ENCODE peak calls at places on chromosome 1, in nine cellular contexts. S, U, N, Q, P, M, T, X and I are unnamed samples.

GRCh38 chr1:170285027-170285426 is 139.3 kb downstream of the NTMT2 start:
- DNase-seq in S (no peak), U (no peak), N (no peak), Q (no peak), P (no peak), M (no peak), T (no peak), X (no peak), I (no peak)

GRCh38 chr1:240712014-240712731 is 100.2 kb upstream of the GREM2 start:
- DNase-seq in S (no peak), U (no peak), N (no peak), Q (no peak), P (no peak), M (no peak), T (no peak), X (peak), I (no peak)

GRCh38 chr1:21653744-21654100 is 15.4 kb downstream of the RAP1GAP start:
- DNase-seq in S (no peak), U (no peak), N (no peak), Q (no peak), P (no peak), M (peak), T (no peak), X (no peak), I (no peak)

GRCh38 chr1:27009601-27010197 is 3.0 kb downstream of the TENT5B start:
- DNase-seq in S (no peak), U (peak), N (no peak), Q (no peak), P (no peak), M (no peak), T (no peak), X (no peak), I (no peak)

GRCh38 chr1:37073752-37074151 is 39.4 kb upstream of the GRIK3 start:
- DNase-seq in S (no peak), U (no peak), N (no peak), Q (no peak), P (no peak), M (no peak), T (no peak), X (no peak), I (no peak)

GRCh38 chr1:109133815-109134214 is 19.9 kb downstream of the ELAPOR1 start:
- DNase-seq in S (no peak), U (no peak), N (no peak), Q (peak), P (no peak), M (no peak), T (no peak), X (no peak), I (no peak)

GRCh38 chr1:81379430-81379829 is 421.3 kb upstream of the ADGRL2 start:
- DNase-seq in S (no peak), U (no peak), N (no peak), Q (no peak), P (no peak), M (no peak), T (no peak), X (no peak), I (no peak)

GRCh38 chr1:3042481-3042880 is 21.2 kb downstream of the ACTRT2 start:
- DNase-seq in S (no peak), U (no peak), N (no peak), Q (no peak), P (no peak), M (no peak), T (no peak), X (no peak), I (no peak)

GRCh38 chr1:97820470-97821188 is 100.2 kb downstream of the DPYD start:
- DNase-seq in S (no peak), U (peak), N (no peak), Q (no peak), P (no peak), M (no peak), T (peak), X (no peak), I (no peak)

GRCh38 chr1:119778886-119779560 is 10.3 kb upstream of the HMGCS2 start:
- DNase-seq in S (no peak), U (no peak), N (no peak), Q (no peak), P (no peak), M (no peak), T (no peak), X (no peak), I (no peak)

GRCh38 chr1:169086603-169087455 is 19.7 kb upstream of the ATP1B1 start:
- DNase-seq in S (no peak), U (peak), N (no peak), Q (no peak), P (no peak), M (no peak), T (no peak), X (no peak), I (no peak)

GRCh38 chr1:18948048-18948912 is 8.2 kb downstream of the IFFO2 start:
- DNase-seq in S (peak), U (peak), N (peak), Q (no peak), P (peak), M (no peak), T (no peak), X (peak), I (no peak)

GRCh38 chr1:75615664-75616435 is 4.9 kb upstream of the SLC44A5 start:
- DNase-seq in S (no peak), U (peak), N (peak), Q (peak), P (no peak), M (peak), T (peak), X (peak), I (peak)

GRCh38 chr1:84936116-84936810 is 43.3 kb upstream of the LPAR3 start:
- DNase-seq in S (peak), U (peak), N (peak), Q (peak), P (peak), M (peak), T (peak), X (peak), I (no peak)